ENCODE peak calls at places on chromosomes 11 and 22, in ten cellular contexts. One of them, this sample, is unnamed.

GRCh38 chr11:1304376-1304775 is 5.1 kb downstream of the TOLLIP start:
- DNase-seq in EH: no peak
- DNase-seq in activated gamma-delta T cell treated with Interleukin-2 at 50 U/mL for 16 hours: no peak
- DNase-seq in sigmoid colon: no peak
- DNase-seq in HT1080: no peak
- DNase-seq in AG04450: no peak
- DNase-seq in B cell: peak
- DNase-seq in islet precursor cell: peak
- DNase-seq in CD4-positive, alpha-beta memory T cell: no peak
- DNase-seq in neuronal stem cell: no peak
- DNase-seq in this sample: no peak

GRCh38 chr11:32487270-32487669 is 51.9 kb upstream of the WT1 start:
- DNase-seq in EH: no peak
- DNase-seq in activated gamma-delta T cell treated with Interleukin-2 at 50 U/mL for 16 hours: no peak
- DNase-seq in sigmoid colon: no peak
- DNase-seq in HT1080: no peak
- DNase-seq in AG04450: no peak
- DNase-seq in B cell: no peak
- DNase-seq in islet precursor cell: peak
- DNase-seq in CD4-positive, alpha-beta memory T cell: no peak
- DNase-seq in neuronal stem cell: no peak
- DNase-seq in this sample: no peak

GRCh38 chr22:40922484-40923303 is 28.5 kb upstream of the RBX1 start:
- DNase-seq in EH: peak
- DNase-seq in activated gamma-delta T cell treated with Interleukin-2 at 50 U/mL for 16 hours: no peak
- DNase-seq in sigmoid colon: no peak
- DNase-seq in HT1080: peak
- DNase-seq in AG04450: peak
- DNase-seq in B cell: peak
- DNase-seq in islet precursor cell: no peak
- DNase-seq in CD4-positive, alpha-beta memory T cell: peak
- DNase-seq in neuronal stem cell: peak
- DNase-seq in this sample: peak

GRCh38 chr11:44708063-44708462 is 18.7 kb upstream of the TSPAN18 start:
- DNase-seq in EH: no peak
- DNase-seq in activated gamma-delta T cell treated with Interleukin-2 at 50 U/mL for 16 hours: no peak
- DNase-seq in sigmoid colon: no peak
- DNase-seq in HT1080: no peak
- DNase-seq in AG04450: no peak
- DNase-seq in B cell: no peak
- DNase-seq in islet precursor cell: no peak
- DNase-seq in CD4-positive, alpha-beta memory T cell: no peak
- DNase-seq in neuronal stem cell: no peak
- DNase-seq in this sample: peak

GRCh38 chr11:117492578-117493251 is 165.1 kb downstream of the CEP164 start:
- DNase-seq in EH: no peak
- DNase-seq in activated gamma-delta T cell treated with Interleukin-2 at 50 U/mL for 16 hours: no peak
- DNase-seq in sigmoid colon: no peak
- DNase-seq in HT1080: no peak
- DNase-seq in AG04450: no peak
- DNase-seq in B cell: no peak
- DNase-seq in islet precursor cell: peak
- DNase-seq in CD4-positive, alpha-beta memory T cell: no peak
- DNase-seq in neuronal stem cell: peak
- DNase-seq in this sample: no peak

GRCh38 chr22:42150727-42151590 is 20.3 kb upstream of the CYP2D6 start:
- DNase-seq in EH: no peak
- DNase-seq in activated gamma-delta T cell treated with Interleukin-2 at 50 U/mL for 16 hours: no peak
- DNase-seq in sigmoid colon: no peak
- DNase-seq in HT1080: no peak
- DNase-seq in AG04450: no peak
- DNase-seq in B cell: no peak
- DNase-seq in islet precursor cell: no peak
- DNase-seq in CD4-positive, alpha-beta memory T cell: no peak
- DNase-seq in neuronal stem cell: no peak
- DNase-seq in this sample: no peak

GRCh38 chr11:61121917-61122316 is 19.6 kb downstream of the CD5 start:
- DNase-seq in EH: no peak
- DNase-seq in activated gamma-delta T cell treated with Interleukin-2 at 50 U/mL for 16 hours: no peak
- DNase-seq in sigmoid colon: no peak
- DNase-seq in HT1080: no peak
- DNase-seq in AG04450: no peak
- DNase-seq in B cell: no peak
- DNase-seq in islet precursor cell: no peak
- DNase-seq in CD4-positive, alpha-beta memory T cell: no peak
- DNase-seq in neuronal stem cell: no peak
- DNase-seq in this sample: no peak

GRCh38 chr11:104136861-104137260 is 27.1 kb downstream of the PDGFD start:
- DNase-seq in EH: no peak
- DNase-seq in activated gamma-delta T cell treated with Interleukin-2 at 50 U/mL for 16 hours: no peak
- DNase-seq in sigmoid colon: no peak
- DNase-seq in HT1080: no peak
- DNase-seq in AG04450: no peak
- DNase-seq in B cell: no peak
- DNase-seq in islet precursor cell: no peak
- DNase-seq in CD4-positive, alpha-beta memory T cell: no peak
- DNase-seq in neuronal stem cell: no peak
- DNase-seq in this sample: no peak

GRCh38 chr11:134471341-134472187 is 59.5 kb upstream of the B3GAT1 start:
- DNase-seq in EH: no peak
- DNase-seq in activated gamma-delta T cell treated with Interleukin-2 at 50 U/mL for 16 hours: no peak
- DNase-seq in sigmoid colon: no peak
- DNase-seq in HT1080: no peak
- DNase-seq in AG04450: no peak
- DNase-seq in B cell: no peak
- DNase-seq in islet precursor cell: no peak
- DNase-seq in CD4-positive, alpha-beta memory T cell: no peak
- DNase-seq in neuronal stem cell: no peak
- DNase-seq in this sample: peak

GRCh38 chr22:49253656-49254055 is 574.0 kb downstream of the BRD1 start:
- DNase-seq in EH: no peak
- DNase-seq in activated gamma-delta T cell treated with Interleukin-2 at 50 U/mL for 16 hours: no peak
- DNase-seq in sigmoid colon: no peak
- DNase-seq in HT1080: no peak
- DNase-seq in AG04450: no peak
- DNase-seq in B cell: no peak
- DNase-seq in islet precursor cell: peak
- DNase-seq in CD4-positive, alpha-beta memory T cell: no peak
- DNase-seq in neuronal stem cell: no peak
- DNase-seq in this sample: no peak

GRCh38 chr22:47177334-47177815 is 414.9 kb downstream of the TBC1D22A start:
- DNase-seq in EH: no peak
- DNase-seq in activated gamma-delta T cell treated with Interleukin-2 at 50 U/mL for 16 hours: no peak
- DNase-seq in sigmoid colon: peak
- DNase-seq in HT1080: no peak
- DNase-seq in AG04450: no peak
- DNase-seq in B cell: no peak
- DNase-seq in islet precursor cell: peak
- DNase-seq in CD4-positive, alpha-beta memory T cell: no peak
- DNase-seq in neuronal stem cell: no peak
- DNase-seq in this sample: no peak

GRCh38 chr22:24834845-24835570 is 29.0 kb downstream of the SGSM1 start:
- DNase-seq in EH: no peak
- DNase-seq in activated gamma-delta T cell treated with Interleukin-2 at 50 U/mL for 16 hours: no peak
- DNase-seq in sigmoid colon: no peak
- DNase-seq in HT1080: peak
- DNase-seq in AG04450: no peak
- DNase-seq in B cell: no peak
- DNase-seq in islet precursor cell: peak
- DNase-seq in CD4-positive, alpha-beta memory T cell: no peak
- DNase-seq in neuronal stem cell: no peak
- DNase-seq in this sample: no peak

GRCh38 chr22:19419464-19420178 is 11.9 kb downstream of the HIRA start:
- DNase-seq in EH: no peak
- DNase-seq in activated gamma-delta T cell treated with Interleukin-2 at 50 U/mL for 16 hours: peak
- DNase-seq in sigmoid colon: no peak
- DNase-seq in HT1080: no peak
- DNase-seq in AG04450: no peak
- DNase-seq in B cell: no peak
- DNase-seq in islet precursor cell: no peak
- DNase-seq in CD4-positive, alpha-beta memory T cell: peak
- DNase-seq in neuronal stem cell: no peak
- DNase-seq in this sample: no peak

GRCh38 chr11:59283825-59284772 is 71.4 kb upstream of the MPEG1 start:
- DNase-seq in EH: peak
- DNase-seq in activated gamma-delta T cell treated with Interleukin-2 at 50 U/mL for 16 hours: peak
- DNase-seq in sigmoid colon: no peak
- DNase-seq in HT1080: peak
- DNase-seq in AG04450: peak
- DNase-seq in B cell: no peak
- DNase-seq in islet precursor cell: no peak
- DNase-seq in CD4-positive, alpha-beta memory T cell: peak
- DNase-seq in neuronal stem cell: peak
- DNase-seq in this sample: peak

GRCh38 chr11:59053387-59053786 is 32.7 kb upstream of the GLYATL1B start:
- DNase-seq in EH: peak
- DNase-seq in activated gamma-delta T cell treated with Interleukin-2 at 50 U/mL for 16 hours: peak
- DNase-seq in sigmoid colon: peak
- DNase-seq in HT1080: peak
- DNase-seq in AG04450: peak
- DNase-seq in B cell: no peak
- DNase-seq in islet precursor cell: peak
- DNase-seq in CD4-positive, alpha-beta memory T cell: peak
- DNase-seq in neuronal stem cell: peak
- DNase-seq in this sample: peak

GRCh38 chr11:72441647-72442267 is 7.4 kb upstream of the CLPB start:
- DNase-seq in EH: peak
- DNase-seq in activated gamma-delta T cell treated with Interleukin-2 at 50 U/mL for 16 hours: no peak
- DNase-seq in sigmoid colon: no peak
- DNase-seq in HT1080: peak
- DNase-seq in AG04450: no peak
- DNase-seq in B cell: no peak
- DNase-seq in islet precursor cell: no peak
- DNase-seq in CD4-positive, alpha-beta memory T cell: no peak
- DNase-seq in neuronal stem cell: no peak
- DNase-seq in this sample: no peak

GRCh38 chr22:36360871-36361383 is 26.8 kb downstream of the MYH9 start:
- DNase-seq in EH: peak
- DNase-seq in activated gamma-delta T cell treated with Interleukin-2 at 50 U/mL for 16 hours: no peak
- DNase-seq in sigmoid colon: no peak
- DNase-seq in HT1080: no peak
- DNase-seq in AG04450: peak
- DNase-seq in B cell: no peak
- DNase-seq in islet precursor cell: peak
- DNase-seq in CD4-positive, alpha-beta memory T cell: no peak
- DNase-seq in neuronal stem cell: no peak
- DNase-seq in this sample: no peak

GRCh38 chr22:47374901-47375575 is 612.6 kb downstream of the TBC1D22A start:
- DNase-seq in EH: no peak
- DNase-seq in activated gamma-delta T cell treated with Interleukin-2 at 50 U/mL for 16 hours: no peak
- DNase-seq in sigmoid colon: peak
- DNase-seq in HT1080: no peak
- DNase-seq in AG04450: no peak
- DNase-seq in B cell: no peak
- DNase-seq in islet precursor cell: no peak
- DNase-seq in CD4-positive, alpha-beta memory T cell: no peak
- DNase-seq in neuronal stem cell: no peak
- DNase-seq in this sample: no peak

GRCh38 chr22:38866399-38867123 is 5.5 kb downstream of the CBX6 start:
- DNase-seq in EH: no peak
- DNase-seq in activated gamma-delta T cell treated with Interleukin-2 at 50 U/mL for 16 hours: no peak
- DNase-seq in sigmoid colon: peak
- DNase-seq in HT1080: no peak
- DNase-seq in AG04450: no peak
- DNase-seq in B cell: no peak
- DNase-seq in islet precursor cell: peak
- DNase-seq in CD4-positive, alpha-beta memory T cell: no peak
- DNase-seq in neuronal stem cell: no peak
- DNase-seq in this sample: no peak

GRCh38 chr11:123218451-123218850 is 23.4 kb upstream of the CLMP start:
- DNase-seq in EH: peak
- DNase-seq in activated gamma-delta T cell treated with Interleukin-2 at 50 U/mL for 16 hours: no peak
- DNase-seq in sigmoid colon: no peak
- DNase-seq in HT1080: peak
- DNase-seq in AG04450: no peak
- DNase-seq in B cell: no peak
- DNase-seq in islet precursor cell: peak
- DNase-seq in CD4-positive, alpha-beta memory T cell: no peak
- DNase-seq in neuronal stem cell: no peak
- DNase-seq in this sample: peak

GRCh38 chr11:113906038-113906437 is 1.4 kb downstream of the HTR3B start:
- DNase-seq in EH: peak
- DNase-seq in activated gamma-delta T cell treated with Interleukin-2 at 50 U/mL for 16 hours: no peak
- DNase-seq in sigmoid colon: no peak
- DNase-seq in HT1080: no peak
- DNase-seq in AG04450: peak
- DNase-seq in B cell: no peak
- DNase-seq in islet precursor cell: peak
- DNase-seq in CD4-positive, alpha-beta memory T cell: no peak
- DNase-seq in neuronal stem cell: peak
- DNase-seq in this sample: peak

GRCh38 chr11:1847006-1847735 is 5.7 kb upstream of the LSP1 start:
- DNase-seq in EH: no peak
- DNase-seq in activated gamma-delta T cell treated with Interleukin-2 at 50 U/mL for 16 hours: no peak
- DNase-seq in sigmoid colon: no peak
- DNase-seq in HT1080: no peak
- DNase-seq in AG04450: no peak
- DNase-seq in B cell: no peak
- DNase-seq in islet precursor cell: no peak
- DNase-seq in CD4-positive, alpha-beta memory T cell: no peak
- DNase-seq in neuronal stem cell: no peak
- DNase-seq in this sample: no peak

GRCh38 chr11:57432714-57433163 is 5.8 kb upstream of the SLC43A3 start:
- DNase-seq in EH: peak
- DNase-seq in activated gamma-delta T cell treated with Interleukin-2 at 50 U/mL for 16 hours: no peak
- DNase-seq in sigmoid colon: no peak
- DNase-seq in HT1080: peak
- DNase-seq in AG04450: peak
- DNase-seq in B cell: no peak
- DNase-seq in islet precursor cell: peak
- DNase-seq in CD4-positive, alpha-beta memory T cell: no peak
- DNase-seq in neuronal stem cell: no peak
- DNase-seq in this sample: peak

GRCh38 chr11:125110506-125110905 is 920 bp downstream of the TMEM218 start:
- DNase-seq in EH: peak
- DNase-seq in activated gamma-delta T cell treated with Interleukin-2 at 50 U/mL for 16 hours: no peak
- DNase-seq in sigmoid colon: no peak
- DNase-seq in HT1080: no peak
- DNase-seq in AG04450: no peak
- DNase-seq in B cell: no peak
- DNase-seq in islet precursor cell: no peak
- DNase-seq in CD4-positive, alpha-beta memory T cell: no peak
- DNase-seq in neuronal stem cell: no peak
- DNase-seq in this sample: no peak

GRCh38 chr11:73218106-73218829 is at the start of gene P2RY2:
- DNase-seq in EH: peak
- DNase-seq in activated gamma-delta T cell treated with Interleukin-2 at 50 U/mL for 16 hours: no peak
- DNase-seq in sigmoid colon: peak
- DNase-seq in HT1080: no peak
- DNase-seq in AG04450: no peak
- DNase-seq in B cell: peak
- DNase-seq in islet precursor cell: peak
- DNase-seq in CD4-positive, alpha-beta memory T cell: peak
- DNase-seq in neuronal stem cell: peak
- DNase-seq in this sample: peak